ENCODE peak calls at places on chromosomes 13 and 19, in ten cellular contexts. One of them, this sample, is unnamed.

GRCh38 chr13:84528408-84529055 is 646.3 kb upstream of the SLITRK1 start:
- DNase-seq in fibroblast of pulmonary artery: no peak
- DNase-seq in CD8-positive, alpha-beta memory T cell: no peak
- DNase-seq in foreskin fibroblast: no peak
- DNase-seq in stomach: no peak
- DNase-seq in tibial nerve: no peak
- DNase-seq in ureter: no peak
- DNase-seq in fibroblast of lung: no peak
- DNase-seq in K562: no peak
- DNase-seq in GM03348: no peak
- DNase-seq in this sample: no peak

GRCh38 chr19:1859319-1859718 is 4.1 kb downstream of the KLF16 start:
- DNase-seq in stomach: no peak
- DNase-seq in CD8-positive, alpha-beta memory T cell: no peak
- DNase-seq in tibial nerve: no peak
- DNase-seq in GM03348: no peak
- DNase-seq in fibroblast of pulmonary artery: no peak
- DNase-seq in fibroblast of lung: no peak
- DNase-seq in foreskin fibroblast: no peak
- DNase-seq in K562: no peak
- DNase-seq in ureter: no peak
- DNase-seq in this sample: no peak

GRCh38 chr19:3808420-3809143 is 22.4 kb upstream of the MATK start:
- DNase-seq in tibial nerve: no peak
- DNase-seq in ureter: no peak
- DNase-seq in CD8-positive, alpha-beta memory T cell: no peak
- DNase-seq in fibroblast of pulmonary artery: no peak
- DNase-seq in stomach: peak; percentile 30
- DNase-seq in K562: no peak
- DNase-seq in fibroblast of lung: no peak
- DNase-seq in foreskin fibroblast: no peak
- DNase-seq in GM03348: no peak
- DNase-seq in this sample: no peak

GRCh38 chr19:42255766-42256750 is 1.1 kb upstream of the ERF start:
- DNase-seq in ureter: no peak
- DNase-seq in fibroblast of lung: peak; percentile 39
- DNase-seq in fibroblast of pulmonary artery: peak; percentile 78
- DNase-seq in CD8-positive, alpha-beta memory T cell: peak; percentile 50
- DNase-seq in stomach: no peak
- DNase-seq in GM03348: peak; percentile 32
- DNase-seq in foreskin fibroblast: peak; percentile 74
- DNase-seq in tibial nerve: no peak
- DNase-seq in K562: no peak
- DNase-seq in this sample: peak; percentile 58

GRCh38 chr13:72643339-72643989 is 84.0 kb downstream of the MZT1 start:
- DNase-seq in GM03348: peak; percentile 67
- DNase-seq in fibroblast of pulmonary artery: peak; percentile 70
- DNase-seq in tibial nerve: peak; percentile 68
- DNase-seq in K562: peak; percentile 8
- DNase-seq in stomach: peak; percentile 29
- DNase-seq in CD8-positive, alpha-beta memory T cell: peak; percentile 53
- DNase-seq in fibroblast of lung: peak; percentile 23
- DNase-seq in foreskin fibroblast: peak; percentile 22
- DNase-seq in ureter: peak; percentile 56
- DNase-seq in this sample: peak; percentile 17

GRCh38 chr19:13234518-13234917 is 84.3 kb downstream of the IER2 start:
- DNase-seq in foreskin fibroblast: peak; percentile 43
- DNase-seq in CD8-positive, alpha-beta memory T cell: peak; percentile 83
- DNase-seq in ureter: no peak
- DNase-seq in tibial nerve: peak; percentile 8
- DNase-seq in K562: peak; percentile 92
- DNase-seq in GM03348: peak; percentile 80
- DNase-seq in stomach: peak; percentile 73
- DNase-seq in fibroblast of lung: peak; percentile 9
- DNase-seq in fibroblast of pulmonary artery: no peak
- DNase-seq in this sample: peak; percentile 60

GRCh38 chr13:34657716-34658115 is 284.4 kb upstream of the NBEA start:
- DNase-seq in fibroblast of lung: peak; percentile 89
- DNase-seq in tibial nerve: no peak
- DNase-seq in ureter: no peak
- DNase-seq in fibroblast of pulmonary artery: no peak
- DNase-seq in foreskin fibroblast: peak; percentile 43
- DNase-seq in GM03348: peak; percentile 58
- DNase-seq in K562: no peak
- DNase-seq in stomach: no peak
- DNase-seq in CD8-positive, alpha-beta memory T cell: no peak
- DNase-seq in this sample: peak; percentile 6

GRCh38 chr13:46962286-46962941 is 65.6 kb upstream of the HTR2A start:
- DNase-seq in foreskin fibroblast: peak; percentile 68
- DNase-seq in ureter: no peak
- DNase-seq in fibroblast of pulmonary artery: peak; percentile 8
- DNase-seq in stomach: no peak
- DNase-seq in CD8-positive, alpha-beta memory T cell: no peak
- DNase-seq in GM03348: peak; percentile 35
- DNase-seq in K562: no peak
- DNase-seq in fibroblast of lung: peak; percentile 53
- DNase-seq in tibial nerve: no peak
- DNase-seq in this sample: no peak

GRCh38 chr13:99404005-99404755 is 97.0 kb upstream of the GPR183 start:
- DNase-seq in K562: no peak
- DNase-seq in GM03348: no peak
- DNase-seq in stomach: no peak
- DNase-seq in fibroblast of pulmonary artery: no peak
- DNase-seq in ureter: no peak
- DNase-seq in foreskin fibroblast: no peak
- DNase-seq in CD8-positive, alpha-beta memory T cell: no peak
- DNase-seq in fibroblast of lung: no peak
- DNase-seq in tibial nerve: no peak
- DNase-seq in this sample: no peak

GRCh38 chr13:42094641-42095040 is 46.2 kb downstream of the DGKH start:
- DNase-seq in fibroblast of pulmonary artery: no peak
- DNase-seq in GM03348: no peak
- DNase-seq in foreskin fibroblast: no peak
- DNase-seq in stomach: no peak
- DNase-seq in ureter: no peak
- DNase-seq in CD8-positive, alpha-beta memory T cell: no peak
- DNase-seq in tibial nerve: no peak
- DNase-seq in K562: no peak
- DNase-seq in fibroblast of lung: no peak
- DNase-seq in this sample: no peak

GRCh38 chr19:18290250-18291018 is 9.0 kb upstream of the JUND start:
- DNase-seq in foreskin fibroblast: no peak
- DNase-seq in tibial nerve: no peak
- DNase-seq in ureter: no peak
- DNase-seq in fibroblast of lung: peak; percentile 41
- DNase-seq in stomach: peak; percentile 40
- DNase-seq in CD8-positive, alpha-beta memory T cell: peak; percentile 92
- DNase-seq in K562: peak; percentile 9
- DNase-seq in GM03348: no peak
- DNase-seq in fibroblast of pulmonary artery: peak; percentile 60
- DNase-seq in this sample: no peak

GRCh38 chr19:6610934-6611370 is 20.0 kb upstream of the CD70 start:
- DNase-seq in stomach: no peak
- DNase-seq in fibroblast of pulmonary artery: peak; percentile 72
- DNase-seq in foreskin fibroblast: peak; percentile 48
- DNase-seq in tibial nerve: no peak
- DNase-seq in ureter: no peak
- DNase-seq in CD8-positive, alpha-beta memory T cell: no peak
- DNase-seq in K562: no peak
- DNase-seq in GM03348: peak; percentile 84
- DNase-seq in fibroblast of lung: peak; percentile 99
- DNase-seq in this sample: peak; percentile 46

GRCh38 chr13:94020833-94021232 is 458.6 kb downstream of the DCT start:
- DNase-seq in GM03348: peak; percentile 4
- DNase-seq in tibial nerve: no peak
- DNase-seq in ureter: no peak
- DNase-seq in K562: no peak
- DNase-seq in foreskin fibroblast: peak; percentile 58
- DNase-seq in fibroblast of pulmonary artery: no peak
- DNase-seq in stomach: no peak
- DNase-seq in CD8-positive, alpha-beta memory T cell: no peak
- DNase-seq in fibroblast of lung: peak; percentile 63
- DNase-seq in this sample: peak; percentile 2

GRCh38 chr13:78603240-78603947 is at the start of gene POU4F1:
- DNase-seq in GM03348: no peak
- DNase-seq in K562: peak; percentile 92
- DNase-seq in foreskin fibroblast: peak; percentile 51
- DNase-seq in fibroblast of lung: peak; percentile 11
- DNase-seq in fibroblast of pulmonary artery: peak; percentile 29
- DNase-seq in CD8-positive, alpha-beta memory T cell: peak; percentile 67
- DNase-seq in ureter: no peak
- DNase-seq in tibial nerve: no peak
- DNase-seq in stomach: no peak
- DNase-seq in this sample: no peak

GRCh38 chr19:38063921-38064320 is 156.9 kb downstream of the SIPA1L3 start:
- DNase-seq in ureter: no peak
- DNase-seq in GM03348: no peak
- DNase-seq in K562: no peak
- DNase-seq in fibroblast of lung: no peak
- DNase-seq in stomach: no peak
- DNase-seq in tibial nerve: no peak
- DNase-seq in fibroblast of pulmonary artery: no peak
- DNase-seq in foreskin fibroblast: no peak
- DNase-seq in CD8-positive, alpha-beta memory T cell: no peak
- DNase-seq in this sample: no peak

GRCh38 chr13:67827992-67828391 is 597.9 kb upstream of the PCDH9 start:
- DNase-seq in stomach: no peak
- DNase-seq in ureter: no peak
- DNase-seq in tibial nerve: no peak
- DNase-seq in foreskin fibroblast: no peak
- DNase-seq in CD8-positive, alpha-beta memory T cell: no peak
- DNase-seq in K562: no peak
- DNase-seq in GM03348: no peak
- DNase-seq in fibroblast of lung: peak; percentile 71
- DNase-seq in fibroblast of pulmonary artery: no peak
- DNase-seq in this sample: no peak

GRCh38 chr19:47284324-47284899 is 9.7 kb downstream of the INAFM1 start:
- DNase-seq in stomach: no peak
- DNase-seq in tibial nerve: peak; percentile 89
- DNase-seq in fibroblast of pulmonary artery: peak; percentile 81
- DNase-seq in foreskin fibroblast: peak; percentile 80
- DNase-seq in CD8-positive, alpha-beta memory T cell: peak; percentile 60
- DNase-seq in ureter: no peak
- DNase-seq in fibroblast of lung: peak; percentile 41
- DNase-seq in GM03348: peak; percentile 52
- DNase-seq in K562: peak; percentile 44
- DNase-seq in this sample: no peak

GRCh38 chr19:56873493-56873892 is 33.0 kb upstream of the PEG3 start:
- DNase-seq in tibial nerve: no peak
- DNase-seq in fibroblast of pulmonary artery: no peak
- DNase-seq in ureter: no peak
- DNase-seq in foreskin fibroblast: no peak
- DNase-seq in fibroblast of lung: no peak
- DNase-seq in GM03348: no peak
- DNase-seq in CD8-positive, alpha-beta memory T cell: no peak
- DNase-seq in K562: no peak
- DNase-seq in stomach: no peak
- DNase-seq in this sample: no peak

GRCh38 chr13:36685912-36686311 is 12.1 kb downstream of the SERTM1 start:
- DNase-seq in tibial nerve: no peak
- DNase-seq in K562: no peak
- DNase-seq in GM03348: peak; percentile 4
- DNase-seq in fibroblast of pulmonary artery: peak; percentile 26
- DNase-seq in CD8-positive, alpha-beta memory T cell: no peak
- DNase-seq in stomach: no peak
- DNase-seq in foreskin fibroblast: peak; percentile 70
- DNase-seq in fibroblast of lung: peak; percentile 84
- DNase-seq in ureter: no peak
- DNase-seq in this sample: no peak

GRCh38 chr13:111252449-111253124 is 67.9 kb upstream of the TEX29 start:
- DNase-seq in K562: no peak
- DNase-seq in stomach: no peak
- DNase-seq in fibroblast of pulmonary artery: no peak
- DNase-seq in fibroblast of lung: peak; percentile 45
- DNase-seq in tibial nerve: no peak
- DNase-seq in GM03348: peak; percentile 76
- DNase-seq in ureter: no peak
- DNase-seq in foreskin fibroblast: peak; percentile 45
- DNase-seq in CD8-positive, alpha-beta memory T cell: no peak
- DNase-seq in this sample: peak; percentile 22

GRCh38 chr19:16040642-16041041 is 35.7 kb upstream of the TPM4 start:
- DNase-seq in tibial nerve: no peak
- DNase-seq in K562: no peak
- DNase-seq in fibroblast of lung: no peak
- DNase-seq in fibroblast of pulmonary artery: peak; percentile 16
- DNase-seq in CD8-positive, alpha-beta memory T cell: no peak
- DNase-seq in ureter: no peak
- DNase-seq in GM03348: no peak
- DNase-seq in foreskin fibroblast: peak; percentile 35
- DNase-seq in stomach: no peak
- DNase-seq in this sample: no peak

GRCh38 chr19:33752945-33753344 is 43.7 kb upstream of the KCTD15 start:
- DNase-seq in ureter: no peak
- DNase-seq in stomach: no peak
- DNase-seq in fibroblast of lung: no peak
- DNase-seq in K562: no peak
- DNase-seq in tibial nerve: no peak
- DNase-seq in CD8-positive, alpha-beta memory T cell: no peak
- DNase-seq in GM03348: no peak
- DNase-seq in fibroblast of pulmonary artery: no peak
- DNase-seq in foreskin fibroblast: no peak
- DNase-seq in this sample: no peak

GRCh38 chr19:8194528-8195275 is 14.5 kb upstream of the CERS4 start:
- DNase-seq in fibroblast of lung: no peak
- DNase-seq in ureter: peak; percentile 50
- DNase-seq in foreskin fibroblast: no peak
- DNase-seq in CD8-positive, alpha-beta memory T cell: peak; percentile 76
- DNase-seq in tibial nerve: no peak
- DNase-seq in stomach: peak; percentile 35
- DNase-seq in fibroblast of pulmonary artery: no peak
- DNase-seq in GM03348: no peak
- DNase-seq in K562: no peak
- DNase-seq in this sample: no peak

GRCh38 chr13:110168999-110169933 is 137.7 kb downstream of the COL4A1 start:
- DNase-seq in foreskin fibroblast: no peak
- DNase-seq in stomach: no peak
- DNase-seq in fibroblast of pulmonary artery: peak; percentile 23
- DNase-seq in tibial nerve: no peak
- DNase-seq in GM03348: no peak
- DNase-seq in ureter: no peak
- DNase-seq in K562: no peak
- DNase-seq in CD8-positive, alpha-beta memory T cell: no peak
- DNase-seq in fibroblast of lung: no peak
- DNase-seq in this sample: no peak

GRCh38 chr19:3357731-3358391 is 8.5 kb upstream of the NFIC start:
- DNase-seq in CD8-positive, alpha-beta memory T cell: peak; percentile 58
- DNase-seq in ureter: no peak
- DNase-seq in GM03348: no peak
- DNase-seq in K562: peak; percentile 61
- DNase-seq in tibial nerve: no peak
- DNase-seq in fibroblast of lung: no peak
- DNase-seq in fibroblast of pulmonary artery: no peak
- DNase-seq in stomach: no peak
- DNase-seq in foreskin fibroblast: peak; percentile 66
- DNase-seq in this sample: no peak